ENCODE peak calls at places on chromosomes 5 and 9, in four cellular contexts. B is psoas muscle, L is DND-41, O is MM.1S. U is an unnamed sample.

GRCh38 chr5:66894480-66895240 is 298.5 kb downstream of the MAST4 start:
- DNase-seq in B (no peak), L (no peak), O (no peak), U (no peak)

GRCh38 chr5:172688735-172689572 is 47.9 kb downstream of the NEURL1B start:
- DNase-seq in B (no peak), L (peak; percentile 79), O (no peak), U (peak; percentile 47)

GRCh38 chr5:79346420-79346824 is 110.5 kb downstream of the JMY start:
- DNase-seq in B (no peak), L (no peak), O (no peak), U (no peak)

GRCh38 chr5:15203376-15203775 is 296.6 kb upstream of the FBXL7 start:
- DNase-seq in B (no peak), L (no peak), O (no peak), U (no peak)

GRCh38 chr5:7897014-7897600 is 28.2 kb downstream of the MTRR start:
- DNase-seq in B (no peak), L (peak; percentile 28), O (no peak), U (no peak)

GRCh38 chr9:109632817-109633216 is 134.7 kb upstream of the PTPN3 start:
- DNase-seq in B (no peak), L (no peak), O (no peak), U (no peak)

GRCh38 chr9:132018957-132019405 is 60.7 kb downstream of the MED27 start:
- DNase-seq in B (no peak), L (no peak), O (no peak), U (no peak)

GRCh38 chr5:37771731-37772130 is 68.1 kb downstream of the GDNF start:
- DNase-seq in B (no peak), L (no peak), O (no peak), U (no peak)

GRCh38 chr9:2234371-2234893 is 219.3 kb downstream of the SMARCA2 start:
- DNase-seq in B (no peak), L (no peak), O (no peak), U (no peak)

GRCh38 chr9:135592331-135592590 is 30.7 kb downstream of the PAEP start:
- DNase-seq in B (no peak), L (no peak), O (no peak), U (no peak)

GRCh38 chr9:38016375-38017120 is 52.5 kb downstream of the SHB start:
- DNase-seq in B (no peak), L (no peak), O (no peak), U (no peak)

GRCh38 chr5:145499483-145499882 is 335.7 kb downstream of the PRELID2 start:
- DNase-seq in B (no peak), L (no peak), O (no peak), U (no peak)

GRCh38 chr9:107675476-107676264 is 186.1 kb upstream of the KLF4 start:
- DNase-seq in B (no peak), L (peak; percentile 4), O (no peak), U (no peak)

GRCh38 chr9:90842984-90843383 is 41.4 kb downstream of the SYK start:
- DNase-seq in B (no peak), L (no peak), O (no peak), U (peak; percentile 8)

GRCh38 chr5:61342066-61342465 is 10.0 kb downstream of the ZSWIM6 start:
- DNase-seq in B (no peak), L (no peak), O (no peak), U (no peak)

GRCh38 chr5:172492991-172493390 is 38.7 kb upstream of the SH3PXD2B start:
- DNase-seq in B (peak; percentile 50), L (no peak), O (no peak), U (no peak)

GRCh38 chr5:180801596-180802324 is 846 bp downstream of the MGAT1 start:
- DNase-seq in B (no peak), L (no peak), O (no peak), U (no peak)

GRCh38 chr5:75461679-75462078 is 49.8 kb downstream of the CERT1 start:
- DNase-seq in B (no peak), L (no peak), O (no peak), U (no peak)

GRCh38 chr5:178441486-178442270 is 148.5 kb downstream of the COL23A1 start:
- DNase-seq in B (no peak), L (no peak), O (no peak), U (no peak)

GRCh38 chr5:69007086-69007672 is 86.6 kb upstream of the SLC30A5 start:
- DNase-seq in B (no peak), L (no peak), O (no peak), U (no peak)

GRCh38 chr5:2797981-2798380 is 46.5 kb upstream of the IRX2 start:
- DNase-seq in B (no peak), L (no peak), O (no peak), U (no peak)

GRCh38 chr5:142211918-142212317 is 103.3 kb downstream of the NDFIP1 start:
- DNase-seq in B (no peak), L (no peak), O (no peak), U (no peak)

GRCh38 chr5:142219146-142219545 is 105.7 kb downstream of the SPRY4 start:
- DNase-seq in B (no peak), L (no peak), O (no peak), U (no peak)

GRCh38 chr5:142213077-142213476 is 104.5 kb downstream of the NDFIP1 start:
- DNase-seq in B (no peak), L (no peak), O (no peak), U (no peak)

GRCh38 chr5:142211013-142211412 is 102.4 kb downstream of the NDFIP1 start:
- DNase-seq in B (no peak), L (peak; percentile 16), O (no peak), U (no peak)

GRCh38 chr5:142215915-142216681 is 107.5 kb downstream of the NDFIP1 start:
- DNase-seq in B (peak; percentile 74), L (no peak), O (no peak), U (no peak)
- H3K4me3 ChIP-seq in B (peak overlapping the region; percentile 13), L (no peak overlapping the region), O (no peak overlapping the region), U (no peak overlapping the region)

GRCh38 chr5:116406306-116407041 is 168.1 kb downstream of the SEMA6A start:
- DNase-seq in B (no peak), L (no peak), O (no peak), U (no peak)

GRCh38 chr5:116404792-116405191 is 169.8 kb downstream of the SEMA6A start:
- DNase-seq in B (no peak), L (no peak), O (no peak), U (no peak)

GRCh38 chr5:116404001-116404400 is 170.6 kb downstream of the SEMA6A start:
- DNase-seq in B (no peak), L (no peak), O (no peak), U (no peak)

GRCh38 chr5:116401546-116401945 is 173.1 kb downstream of the SEMA6A start:
- DNase-seq in B (no peak), L (no peak), O (no peak), U (no peak)

DNA sequence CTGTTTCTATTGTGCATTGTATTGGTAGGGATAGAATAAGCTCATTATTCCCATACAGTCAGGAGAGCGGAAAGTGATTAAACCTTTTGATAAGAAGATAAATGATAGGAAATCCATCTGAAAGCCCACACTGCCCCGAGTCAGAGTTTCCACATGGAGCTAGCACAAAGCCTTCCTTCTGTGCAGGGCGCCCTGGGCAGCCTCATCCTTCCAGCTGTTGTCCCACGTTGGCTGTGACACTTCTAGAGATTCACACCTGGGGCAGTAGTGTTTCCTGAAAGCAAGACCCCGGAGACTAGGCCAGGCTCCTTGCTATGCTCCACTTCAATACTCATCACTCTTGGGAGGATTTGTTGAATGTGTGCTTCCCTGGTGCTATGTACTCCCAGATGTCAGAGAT is 172.4 kb downstream of the SEMA6A start:
- DNase-seq in B (no peak), L (no peak), O (no peak), U (no peak)
- H3K27ac ChIP-seq in B (no peak overlapping the region), L (no peak overlapping the region), O (no peak overlapping the region), U (no peak overlapping the region)

GRCh38 chr9:114378016-114378415 is 9.8 kb downstream of the AKNA start:
- DNase-seq in B (no peak), L (no peak), O (no peak), U (no peak)
- H3K4me3 ChIP-seq in B (no peak overlapping the region), L (no peak overlapping the region), O (no peak overlapping the region), U (peak overlapping the region; percentile 16)

GRCh38 chr5:100516285-100516684 is 18.9 kb upstream of the FAM174A start:
- DNase-seq in B (no peak), L (no peak), O (peak; percentile 64), U (no peak)
- H3K27ac ChIP-seq in B (no peak overlapping the region), L (peak overlapping the region; percentile 58), O (peak overlapping the region; percentile 65), U (no peak overlapping the region)

GRCh38 chr5:150497989-150498317 is 10.0 kb upstream of the NDST1 start:
- DNase-seq in B (peak; percentile 37), L (no peak), O (no peak), U (no peak)

GRCh38 chr5:150499437-150499956 is 8.4 kb upstream of the NDST1 start:
- DNase-seq in B (no peak), L (no peak), O (no peak), U (no peak)

GRCh38 chr5:150497274-150497988 is 10.5 kb upstream of the NDST1 start:
- DNase-seq in B (peak; percentile 85), L (no peak), O (no peak), U (no peak)

GRCh38 chr5:150498971-150499370 is 9.0 kb upstream of the NDST1 start:
- DNase-seq in B (no peak), L (no peak), O (no peak), U (no peak)

DNA sequence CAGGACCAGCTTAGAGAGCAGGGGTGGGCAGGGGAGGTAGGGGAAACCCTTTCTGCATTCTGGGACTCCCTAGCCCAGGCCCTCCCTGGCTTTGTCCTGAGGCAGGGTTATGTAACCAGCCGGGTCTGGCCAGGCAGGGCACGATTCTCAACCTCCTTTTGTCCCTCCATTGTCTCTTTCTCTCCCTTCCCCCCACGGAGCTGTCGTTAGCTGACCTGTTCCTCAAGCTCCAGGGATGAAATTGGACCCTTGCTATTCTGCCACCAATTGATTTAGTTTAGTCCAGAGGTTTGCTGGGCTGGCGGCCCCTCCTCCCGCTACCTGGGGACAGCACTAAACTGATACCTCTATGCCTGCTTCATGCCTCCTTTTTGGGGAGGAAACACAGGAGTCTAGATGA is 9.4 kb upstream of the NDST1 start:
- DNase-seq in B (no peak), L (no peak), O (no peak), U (no peak)
- H3K4me3 ChIP-seq in B (no peak overlapping the region), L (no peak overlapping the region), O (no peak overlapping the region), U (no peak overlapping the region)

DNA sequence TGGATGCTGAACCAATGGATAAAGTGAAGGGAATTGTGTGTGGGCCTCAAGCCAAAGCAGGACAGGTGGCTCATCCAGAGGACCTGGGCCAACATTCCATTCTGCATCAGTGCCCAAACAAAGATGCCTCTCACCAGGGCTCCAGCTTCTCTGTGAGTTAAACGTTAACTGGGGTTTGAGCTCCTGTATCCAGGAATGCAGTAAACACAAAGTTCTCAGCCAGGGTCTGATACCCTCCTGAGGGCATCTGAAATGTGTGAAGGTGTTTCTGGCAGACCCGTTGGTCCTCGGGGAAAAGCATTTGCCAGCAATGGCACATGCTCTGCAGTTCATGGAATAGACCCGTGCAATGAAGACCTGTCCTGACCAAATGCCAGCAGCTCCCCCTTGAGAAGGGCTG is 33.9 kb upstream of the AOPEP start:
- DNase-seq in B (no peak), L (no peak), O (no peak), U (no peak)
- H3K27ac ChIP-seq in B (no peak overlapping the region), L (no peak overlapping the region), O (no peak overlapping the region), U (no peak overlapping the region)

DNA sequence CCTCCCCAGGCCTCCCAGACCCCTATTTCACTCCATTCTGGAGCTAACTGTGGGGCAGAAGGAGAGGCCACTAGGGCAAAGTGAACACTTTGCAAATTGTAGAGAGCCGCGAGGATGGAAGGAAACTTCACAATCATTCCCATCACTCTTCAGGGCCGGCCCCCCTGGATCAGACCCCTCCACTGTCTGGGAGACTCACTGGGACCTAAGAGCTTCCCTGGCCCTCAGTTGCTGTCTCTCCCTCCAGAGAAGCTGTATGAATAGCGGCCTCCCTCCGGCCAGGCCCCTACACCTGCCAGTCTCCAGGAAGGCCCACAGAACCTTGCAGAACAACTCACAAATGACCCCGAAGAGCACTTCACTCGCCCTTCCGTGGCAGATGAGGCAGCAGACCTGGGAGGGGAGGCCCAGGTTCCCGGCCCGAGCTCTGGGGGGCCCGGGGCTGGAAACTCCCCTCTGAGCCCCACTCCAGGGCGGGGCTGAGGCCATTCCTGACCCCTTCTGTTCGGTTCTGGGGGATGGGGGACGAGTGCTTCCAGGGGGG is 141.9 kb upstream of the IER5L start:
- DNase-seq in B (no peak), L (no peak), O (no peak), U (no peak)
- H3K4me3 ChIP-seq in B (peak overlapping the region; percentile 68), L (no peak overlapping the region), O (peak overlapping the region; percentile 57), U (peak overlapping the region; percentile 57)

U was measured in CD8-positive, alpha-beta T cell.